ENCODE peak calls at places on chromosomes 2 and 18, in eight cellular contexts. D is upper lobe of right lung; E is CD4-positive, alpha-beta T cell; R is CD8-positive, alpha-beta memory T cell; B is NCI-H1105 treated with DMSO at 0.1 percent for 48 hours; L is EH; H is stimulated activated CD8-positive, alpha-beta memory T cell treated with anti-CD3 and anti-CD28 coated beads, Interleukin-15, amount 100 ng/mL, for 1 hour; T is hippocampal formation. N is an unnamed sample.

GRCh38 chr2:33321236-33321731 is 155.2 kb upstream of the RASGRP3 start:
- DNase-seq in E (no peak), L (peak), B (no peak), D (no peak), T (no peak), R (peak), H (no peak), N (peak)

GRCh38 chr2:17539596-17539992 is 902 bp upstream of the VSNL1 start:
- DNase-seq in B (peak), L (peak), R (no peak), H (no peak), D (no peak), E (no peak), T (no peak), N (no peak)

GRCh38 chr2:99988567-99988966 is 153.8 kb downstream of the AFF3 start:
- DNase-seq in D (no peak), T (no peak), L (peak), B (peak), H (no peak), R (no peak), E (no peak), N (no peak)

GRCh38 chr2:54986266-54986665 is 64.0 kb downstream of the RTN4 start:
- DNase-seq in E (no peak), R (no peak), B (no peak), L (peak), H (no peak), T (no peak), D (no peak), N (no peak)

GRCh38 chr2:168626610-168627009 is 170.5 kb downstream of the CERS6 start:
- DNase-seq in L (no peak), D (no peak), R (no peak), H (no peak), B (no peak), T (no peak), E (no peak), N (no peak)

GRCh38 chr18:55779711-55780590 is 192.0 kb upstream of the TCF4 start:
- DNase-seq in L (peak), E (no peak), T (peak), D (peak), H (no peak), B (peak), R (no peak), N (no peak)

GRCh38 chr2:153478289-153479261 is at the start of gene RPRM:
- DNase-seq in D (peak), B (peak), H (peak), R (peak), E (peak), L (peak), T (peak), N (no peak)

GRCh38 chr18:61587865-61588264 is 254.6 kb downstream of the CDH20 start:
- DNase-seq in T (no peak), H (no peak), B (no peak), E (no peak), D (no peak), L (no peak), R (no peak), N (no peak)

GRCh38 chr18:73118121-73118816 is 250.5 kb upstream of the NETO1 start:
- DNase-seq in L (peak), E (no peak), D (no peak), H (no peak), B (no peak), R (no peak), T (no peak), N (peak)

GRCh38 chr2:58535182-58535581 is 294.1 kb upstream of the FANCL start:
- DNase-seq in R (no peak), D (no peak), L (no peak), T (no peak), E (no peak), B (peak), H (no peak), N (no peak)

GRCh38 chr2:234488913-234489451 is 7.9 kb downstream of the ARL4C start:
- DNase-seq in H (no peak), R (peak), E (peak), L (no peak), D (no peak), T (no peak), B (no peak), N (peak)

GRCh38 chr2:184596819-184597411 is 1.4 kb upstream of the ZNF804A start:
- DNase-seq in L (peak), T (no peak), B (no peak), E (no peak), H (no peak), D (no peak), R (no peak), N (peak)

GRCh38 chr2:97868986-97869721 is 126.6 kb downstream of the TMEM131 start:
- DNase-seq in L (peak), T (no peak), R (no peak), B (no peak), H (no peak), E (no peak), D (no peak), N (peak)

GRCh38 chr2:188695953-188696352 is 278.2 kb upstream of the COL3A1 start:
- DNase-seq in R (no peak), B (no peak), H (no peak), L (peak), E (no peak), T (no peak), D (no peak), N (peak)

GRCh38 chr2:19949071-19949470 is 40.8 kb downstream of the WDR35 start:
- DNase-seq in R (no peak), L (peak), B (no peak), T (no peak), D (no peak), H (no peak), E (no peak), N (no peak)

GRCh38 chr2:240953426-240954425 is 44.7 kb upstream of the SNED1 start:
- DNase-seq in R (no peak), H (no peak), D (peak), E (no peak), L (no peak), B (no peak), T (no peak), N (no peak)

GRCh38 chr2:109439897-109440506 is 173.8 kb downstream of the SEPTIN10 start:
- DNase-seq in D (no peak), H (no peak), T (no peak), L (no peak), R (no peak), B (no peak), E (no peak), N (no peak)

GRCh38 chr18:48172226-48173006 is 236.8 kb downstream of the ZBTB7C start:
- DNase-seq in H (no peak), L (peak), R (no peak), D (no peak), E (no peak), B (no peak), T (no peak), N (no peak)

GRCh38 chr2:14501061-14501460 is 131.5 kb upstream of the LRATD1 start:
- DNase-seq in T (no peak), H (no peak), R (no peak), E (no peak), L (no peak), B (no peak), D (no peak), N (no peak)

GRCh38 chr18:29147944-29148343 is 971.0 kb upstream of the CDH2 start:
- DNase-seq in T (no peak), D (no peak), B (no peak), L (peak), R (no peak), E (no peak), H (no peak), N (peak)

GRCh38 chr18:37529863-37530262 is 35.7 kb downstream of the CELF4 start:
- DNase-seq in T (no peak), D (no peak), E (no peak), H (no peak), B (no peak), R (no peak), L (no peak), N (no peak)

GRCh38 chr2:173657996-173658717 is 303.5 kb downstream of the CDCA7 start:
- DNase-seq in T (no peak), D (no peak), H (no peak), E (no peak), R (no peak), L (peak), B (no peak), N (peak)

GRCh38 chr2:166140922-166141321 is 13.1 kb upstream of the SCN1A start:
- DNase-seq in L (no peak), R (no peak), B (no peak), E (no peak), H (no peak), T (no peak), D (peak), N (no peak)

GRCh38 chr2:196170681-196171247 is 614 bp downstream of the STK17B start:
- DNase-seq in B (peak), D (peak), T (no peak), R (peak), H (no peak), E (peak), L (peak), N (no peak)

N was measured in HT1080.